ENCODE peak calls at places on chromosomes 11 and 22, in four cellular contexts. U, A, E and J are unnamed samples.

GRCh38 chr11:114270531-114271270 is 25.5 kb upstream of the NNMT start:
- ATAC-seq in E (no peak), A (no peak), U (no peak), J (no peak)

GRCh38 chr11:11667056-11667455 is 45.3 kb upstream of the GALNT18 start:
- ATAC-seq in E (no peak), A (no peak), U (no peak), J (no peak)

GRCh38 chr22:35126993-35127392 is 61.0 kb downstream of the ISX start:
- ATAC-seq in A (no peak), E (no peak), U (no peak), J (no peak)

GRCh38 chr11:102010776-102011500 is 36.3 kb upstream of the CFAP300 start:
- ATAC-seq in E (no peak), U (peak; percentile 82), A (peak; percentile 36), J (peak; percentile 85)

GRCh38 chr11:62201376-62201775 is 7.1 kb upstream of the SCGB2A1 start:
- ATAC-seq in U (no peak), A (no peak), E (no peak), J (no peak)

GRCh38 chr22:33803371-33803770 is 116.9 kb downstream of the LARGE1 start:
- ATAC-seq in U (no peak), E (no peak), A (no peak), J (peak; percentile 71)

GRCh38 chr22:20776624-20777405 is 2.9 kb downstream of the SERPIND1 start:
- ATAC-seq in U (peak; percentile 44), A (no peak), E (no peak), J (no peak)

GRCh38 chr11:76170473-76170872 is 35.8 kb downstream of the WNT11 start:
- ATAC-seq in U (peak; percentile 24), E (no peak), A (no peak), J (no peak)

GRCh38 chr11:44304091-44305084 is 5.6 kb downstream of the ALX4 start:
- ATAC-seq in A (no peak), E (no peak), U (no peak), J (no peak)

GRCh38 chr11:67631427-67631826 is 1.7 kb upstream of the NUDT8 start:
- ATAC-seq in E (no peak), U (no peak), A (no peak), J (no peak)

GRCh38 chr11:121337078-121337477 is 44.5 kb downstream of the SC5D start:
- ATAC-seq in E (peak; percentile 84), A (no peak), U (no peak), J (no peak)